ENCODE peak calls at places on chromosome 16, in six cellular contexts. A, C, M, J, U and B are unnamed samples.

GRCh38 chr16:89395150-89396142 is 94.9 kb downstream of the ANKRD11 start:
- DNase-seq in A (no peak), C (peak; percentile 97), M (no peak), J (no peak), U (no peak), B (no peak)

GRCh38 chr16:19717319-19717718 is 708 bp downstream of the KNOP1 start:
- DNase-seq in A (no peak), C (no peak), M (no peak), J (no peak), U (no peak), B (no peak)

GRCh38 chr16:15041260-15042011 is 14.4 kb downstream of the NTAN1 start:
- DNase-seq in A (no peak), C (no peak), M (no peak), J (no peak), U (peak; percentile 47), B (no peak)

GRCh38 chr16:67431077-67431804 is at the start of gene HSD11B2:
- DNase-seq in A (peak; percentile 63), C (no peak), M (no peak), J (no peak), U (peak; percentile 87), B (no peak)

GRCh38 chr16:8878523-8878911 is 3.6 kb upstream of the LITAFD start:
- DNase-seq in A (no peak), C (no peak), M (no peak), J (no peak), U (no peak), B (no peak)

GRCh38 chr16:70437017-70437581 is 1.8 kb downstream of the ST3GAL2 start:
- DNase-seq in A (no peak), C (peak; percentile 57), M (peak; percentile 70), J (no peak), U (peak; percentile 64), B (no peak)

GRCh38 chr16:86303787-86304685 is 206.3 kb upstream of the FOXF1 start:
- DNase-seq in A (no peak), C (no peak), M (no peak), J (no peak), U (no peak), B (no peak)

GRCh38 chr16:59905628-59906027 is 1171.5 kb upstream of the GOT2 start:
- DNase-seq in A (no peak), C (no peak), M (no peak), J (no peak), U (no peak), B (no peak)

GRCh38 chr16:27005386-27005785 is 61.3 kb upstream of the C16orf82 start:
- DNase-seq in A (no peak), C (no peak), M (no peak), J (no peak), U (no peak), B (no peak)

GRCh38 chr16:48101069-48101674 is 54.6 kb downstream of the ABCC12 start:
- DNase-seq in A (no peak), C (no peak), M (no peak), J (peak; percentile 74), U (no peak), B (peak; percentile 41)

GRCh38 chr16:67430504-67431076 is 331 bp upstream of the HSD11B2 start:
- DNase-seq in A (no peak), C (peak; percentile 77), M (no peak), J (no peak), U (peak; percentile 58), B (no peak)

GRCh38 chr16:48612621-48613020 is 2.6 kb upstream of the N4BP1 start:
- DNase-seq in A (no peak), C (no peak), M (no peak), J (no peak), U (no peak), B (no peak)

GRCh38 chr16:28058839-28059589 is 4.5 kb downstream of the GSG1L start:
- DNase-seq in A (no peak), C (no peak), M (no peak), J (no peak), U (no peak), B (no peak)

GRCh38 chr16:81610936-81611335 is 166.3 kb downstream of the CMIP start:
- DNase-seq in A (no peak), C (no peak), M (no peak), J (no peak), U (no peak), B (no peak)

DNA sequence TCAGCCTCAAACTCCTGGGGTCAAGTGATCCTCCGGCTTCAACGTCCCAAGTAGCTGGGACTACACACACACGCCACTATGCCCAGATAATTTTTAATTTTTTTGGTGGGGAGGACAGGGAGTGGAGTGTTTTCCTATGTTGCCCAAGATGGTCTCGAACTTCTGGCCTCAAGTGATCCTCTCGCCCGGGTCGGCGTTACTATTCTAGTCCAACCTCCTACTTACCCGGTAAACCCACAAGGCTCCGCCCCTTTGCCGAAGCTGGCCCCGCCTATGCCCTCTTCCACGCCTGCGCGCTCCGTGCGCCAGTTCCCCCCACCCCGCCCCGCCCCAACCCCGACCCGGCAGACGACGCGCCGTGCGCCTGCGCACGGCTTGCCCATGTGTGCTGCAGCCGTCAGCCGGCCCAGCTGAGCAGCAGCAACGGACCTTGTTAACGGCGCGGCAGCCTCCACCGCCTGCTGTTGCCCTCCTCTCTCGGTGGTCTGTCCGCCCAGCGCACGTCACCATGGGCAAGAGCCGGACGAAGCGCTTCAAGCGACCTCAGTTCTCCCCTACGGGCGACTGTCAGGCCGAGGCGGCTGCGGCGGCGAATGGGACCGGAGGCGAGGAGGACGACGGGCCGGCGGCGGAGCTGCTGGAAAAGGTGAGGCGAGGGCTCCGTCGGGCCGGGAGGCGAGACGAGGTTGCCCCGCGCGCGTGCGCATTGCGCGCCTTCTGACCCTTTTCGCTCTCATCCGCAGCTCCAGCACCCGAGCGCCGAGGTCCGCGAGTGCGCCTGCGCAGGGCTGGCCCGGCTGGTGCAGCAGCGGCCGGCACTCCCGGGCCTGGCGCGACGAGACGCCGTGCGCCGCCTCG is at the start of gene HEATR3:
- DNase-seq in A (peak; percentile 89), C (peak; percentile 88), M (peak; percentile 84), J (peak; percentile 82), U (peak; percentile 97), B (peak; percentile 82)
- TF ChIP-seq POLR2A in A (peak; percentile 66), C (peak; percentile 69), M (peak; percentile 29), J (peak; percentile 89), U (peak; percentile 81), B (peak; percentile 67)

DNA sequence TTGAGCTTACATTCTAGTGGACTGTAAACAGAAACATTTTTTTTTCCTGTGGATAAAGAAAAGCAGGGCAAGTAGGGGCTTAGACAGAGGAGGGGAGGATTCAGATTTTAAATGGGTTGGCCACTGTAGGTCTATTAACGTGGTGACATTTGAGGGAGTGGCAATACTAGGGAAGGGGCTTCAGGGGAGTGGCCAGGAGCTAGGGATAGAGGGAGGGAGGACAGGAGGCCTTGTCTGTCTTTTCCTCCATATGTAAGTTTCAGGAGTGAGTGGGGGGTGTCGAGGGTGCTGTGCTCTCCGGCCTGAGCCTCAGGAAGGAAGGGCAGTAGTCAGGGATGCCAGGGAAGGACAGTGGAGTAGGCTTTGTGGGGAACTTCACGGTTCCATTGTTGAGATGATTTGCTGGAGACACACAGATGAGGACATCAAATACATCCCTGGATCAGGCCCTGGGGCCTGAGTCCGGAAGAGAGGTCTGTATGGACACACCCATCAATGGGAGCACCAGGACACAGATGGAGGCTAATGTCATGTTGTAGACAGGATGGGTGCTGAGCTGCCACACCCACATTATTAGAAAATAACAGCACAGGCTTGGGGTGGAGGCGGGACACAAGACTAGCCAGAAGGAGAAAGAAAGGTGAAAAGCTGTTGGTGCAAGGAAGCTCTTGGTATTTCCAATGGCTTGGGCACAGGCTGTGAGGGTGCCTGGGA is 6.5 kb upstream of the HBM start:
- DNase-seq in A (no peak), C (no peak), M (no peak), J (no peak), U (no peak), B (no peak)
- TF ChIP-seq TAF1 in A (no peak), C (no peak), M (no peak), J (no peak), U (no peak), B (no peak)

DNA sequence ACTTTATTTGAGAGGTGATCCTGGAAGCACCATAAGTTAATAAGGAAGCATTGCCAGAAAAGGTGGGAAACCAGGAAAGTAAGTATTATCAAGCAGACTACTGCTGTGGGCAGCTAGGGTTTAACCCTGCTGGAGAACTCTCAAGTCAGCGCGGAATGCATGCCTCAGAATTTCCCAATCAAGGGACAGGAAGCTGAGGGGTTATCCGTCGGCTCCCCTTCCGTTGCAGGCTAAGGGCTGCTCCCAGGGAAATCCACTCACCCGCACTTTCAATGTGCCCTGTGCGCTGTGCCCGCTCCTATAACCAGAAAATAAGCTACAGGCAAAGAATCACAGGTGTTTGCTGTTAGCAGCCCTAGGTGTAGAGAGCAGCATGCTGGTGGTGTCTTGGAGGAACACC is 138.5 kb upstream of the CACNG3 start:
- DNase-seq in A (no peak), C (no peak), M (no peak), J (no peak), U (no peak), B (no peak)
- TF ChIP-seq POLR2A in A (no peak), C (no peak), M (no peak), J (no peak), U (no peak), B (no peak)

GRCh38 chr16:85231959-85232358 is 119.7 kb upstream of the CIBAR2 start:
- DNase-seq in A (no peak), C (no peak), M (no peak), J (no peak), U (no peak), B (no peak)
- TF ChIP-seq TAF1 in A (no peak), C (no peak), M (no peak), J (no peak), U (no peak), B (no peak)

GRCh38 chr16:30571444-30572322 is at the start of gene ZNF688:
- DNase-seq in A (peak; percentile 94), C (peak; percentile 93), M (peak; percentile 91), J (peak; percentile 95), U (peak; percentile 92), B (peak; percentile 96)
- TF ChIP-seq POLR2A in A (peak; percentile 81), C (peak; percentile 52), M (peak; percentile 39), J (peak; percentile 67), U (peak; percentile 80), B (peak; percentile 24)